ENCODE peak calls at places on chromosomes 13 and 19, in six cellular contexts. One of them, this sample, is unnamed.

GRCh38 chr13:40981361-40981760 is 37.8 kb downstream of the ELF1 start:
- DNase-seq in neural crest cell: no peak
- DNase-seq in esophagus squamous epithelium: no peak
- DNase-seq in ELF-1: no peak
- DNase-seq in NCI-H345: no peak
- DNase-seq in H1: no peak
- DNase-seq in this sample: no peak

GRCh38 chr19:4660181-4660791 is 9.9 kb downstream of the MYDGF start:
- DNase-seq in NCI-H345: no peak
- DNase-seq in H1: peak; percentile 67
- DNase-seq in ELF-1: peak; percentile 76
- DNase-seq in esophagus squamous epithelium: no peak
- DNase-seq in neural crest cell: no peak
- DNase-seq in this sample: no peak

GRCh38 chr13:112877066-112877465 is 91.9 kb upstream of the MCF2L start:
- DNase-seq in esophagus squamous epithelium: no peak
- DNase-seq in H1: no peak
- DNase-seq in neural crest cell: no peak
- DNase-seq in NCI-H345: no peak
- DNase-seq in ELF-1: no peak
- DNase-seq in this sample: no peak

GRCh38 chr13:31192306-31192705 is 7.5 kb upstream of the B3GLCT start:
- DNase-seq in ELF-1: no peak
- DNase-seq in neural crest cell: no peak
- DNase-seq in esophagus squamous epithelium: no peak
- DNase-seq in H1: no peak
- DNase-seq in NCI-H345: no peak
- DNase-seq in this sample: no peak

GRCh38 chr19:17794731-17795494 is at the start of gene B3GNT3:
- DNase-seq in H1: peak; percentile 81
- DNase-seq in NCI-H345: peak; percentile 77
- DNase-seq in neural crest cell: no peak
- DNase-seq in ELF-1: no peak
- DNase-seq in esophagus squamous epithelium: no peak
- DNase-seq in this sample: no peak

GRCh38 chr19:39254539-39255345 is 6.1 kb upstream of the IFNL4 start:
- DNase-seq in NCI-H345: no peak
- DNase-seq in neural crest cell: no peak
- DNase-seq in H1: no peak
- DNase-seq in esophagus squamous epithelium: no peak
- DNase-seq in ELF-1: no peak
- DNase-seq in this sample: no peak

GRCh38 chr19:3698386-3698950 is 1.8 kb downstream of the PIP5K1C start:
- DNase-seq in esophagus squamous epithelium: no peak
- DNase-seq in NCI-H345: no peak
- DNase-seq in ELF-1: no peak
- DNase-seq in neural crest cell: no peak
- DNase-seq in H1: no peak
- DNase-seq in this sample: no peak

GRCh38 chr13:98004107-98004506 is 50.6 kb downstream of the IPO5 start:
- DNase-seq in NCI-H345: no peak
- DNase-seq in H1: no peak
- DNase-seq in esophagus squamous epithelium: no peak
- DNase-seq in neural crest cell: no peak
- DNase-seq in ELF-1: no peak
- DNase-seq in this sample: peak; percentile 70

GRCh38 chr13:80086304-80086721 is 254.6 kb downstream of the SPRY2 start:
- DNase-seq in H1: no peak
- DNase-seq in neural crest cell: no peak
- DNase-seq in ELF-1: no peak
- DNase-seq in NCI-H345: no peak
- DNase-seq in esophagus squamous epithelium: no peak
- DNase-seq in this sample: no peak

GRCh38 chr19:21423057-21424041 is 26.4 kb downstream of the ZNF493 start:
- DNase-seq in NCI-H345: no peak
- DNase-seq in esophagus squamous epithelium: no peak
- DNase-seq in neural crest cell: no peak
- DNase-seq in H1: no peak
- DNase-seq in ELF-1: no peak
- DNase-seq in this sample: no peak

GRCh38 chr13:114152285-114152645 is 19.8 kb upstream of the RASA3 start:
- DNase-seq in neural crest cell: no peak
- DNase-seq in esophagus squamous epithelium: no peak
- DNase-seq in NCI-H345: no peak
- DNase-seq in H1: no peak
- DNase-seq in ELF-1: no peak
- DNase-seq in this sample: no peak

GRCh38 chr19:35828694-35829301 is 16.2 kb upstream of the PRODH2 start:
- DNase-seq in NCI-H345: no peak
- DNase-seq in ELF-1: peak; percentile 78
- DNase-seq in esophagus squamous epithelium: no peak
- DNase-seq in neural crest cell: peak; percentile 80
- DNase-seq in H1: peak; percentile 88
- DNase-seq in this sample: peak; percentile 52

GRCh38 chr13:25409938-25410337 is 38.2 kb downstream of the ATP8A2 start:
- DNase-seq in esophagus squamous epithelium: no peak
- DNase-seq in neural crest cell: no peak
- DNase-seq in NCI-H345: no peak
- DNase-seq in ELF-1: no peak
- DNase-seq in H1: no peak
- DNase-seq in this sample: no peak

GRCh38 chr13:63184693-63185092 is 1769.0 kb upstream of the PCDH20 start:
- DNase-seq in NCI-H345: no peak
- DNase-seq in ELF-1: peak; percentile 77
- DNase-seq in esophagus squamous epithelium: no peak
- DNase-seq in neural crest cell: no peak
- DNase-seq in H1: peak; percentile 51
- DNase-seq in this sample: peak; percentile 98

GRCh38 chr13:95300625-95301134 is 571 bp downstream of the ABCC4 start:
- DNase-seq in ELF-1: peak; percentile 45
- DNase-seq in neural crest cell: peak; percentile 28
- DNase-seq in esophagus squamous epithelium: no peak
- DNase-seq in H1: peak; percentile 67
- DNase-seq in NCI-H345: peak; percentile 53
- DNase-seq in this sample: peak; percentile 20

GRCh38 chr13:48976677-48977625 is 1.2 kb downstream of the FNDC3A start:
- DNase-seq in esophagus squamous epithelium: peak; percentile 33
- DNase-seq in neural crest cell: no peak
- DNase-seq in ELF-1: no peak
- DNase-seq in NCI-H345: no peak
- DNase-seq in H1: no peak
- DNase-seq in this sample: no peak

GRCh38 chr13:80168089-80168850 is 172.7 kb downstream of the SPRY2 start:
- DNase-seq in NCI-H345: no peak
- DNase-seq in esophagus squamous epithelium: no peak
- DNase-seq in neural crest cell: no peak
- DNase-seq in ELF-1: no peak
- DNase-seq in H1: no peak
- DNase-seq in this sample: no peak

GRCh38 chr13:35992964-35993363 is 138.2 kb downstream of the DCLK1 start:
- DNase-seq in neural crest cell: no peak
- DNase-seq in ELF-1: no peak
- DNase-seq in H1: peak; percentile 39
- DNase-seq in NCI-H345: no peak
- DNase-seq in esophagus squamous epithelium: no peak
- DNase-seq in this sample: no peak

GRCh38 chr19:28497137-28497536 is 715.8 kb downstream of the UQCRFS1 start:
- DNase-seq in H1: no peak
- DNase-seq in NCI-H345: no peak
- DNase-seq in esophagus squamous epithelium: no peak
- DNase-seq in neural crest cell: no peak
- DNase-seq in ELF-1: no peak
- DNase-seq in this sample: peak; percentile 6

GRCh38 chr19:12766051-12766521 is 9.3 kb downstream of the HOOK2 start:
- DNase-seq in NCI-H345: no peak
- DNase-seq in H1: peak; percentile 61
- DNase-seq in neural crest cell: peak; percentile 73
- DNase-seq in ELF-1: peak; percentile 93
- DNase-seq in esophagus squamous epithelium: no peak
- DNase-seq in this sample: peak; percentile 72

GRCh38 chr13:91904005-91904404 is 505.6 kb downstream of the GPC5 start:
- DNase-seq in esophagus squamous epithelium: no peak
- DNase-seq in neural crest cell: no peak
- DNase-seq in ELF-1: no peak
- DNase-seq in NCI-H345: no peak
- DNase-seq in H1: no peak
- DNase-seq in this sample: no peak

GRCh38 chr13:36131215-36131930 is at the start of gene DCLK1:
- DNase-seq in neural crest cell: peak; percentile 60
- DNase-seq in NCI-H345: peak; percentile 38
- DNase-seq in esophagus squamous epithelium: no peak
- DNase-seq in ELF-1: peak; percentile 74
- DNase-seq in H1: peak; percentile 77
- DNase-seq in this sample: peak; percentile 33

GRCh38 chr13:43054803-43055802 is 31.7 kb downstream of the DNAJC15 start:
- DNase-seq in neural crest cell: no peak
- DNase-seq in ELF-1: peak; percentile 95
- DNase-seq in H1: no peak
- DNase-seq in NCI-H345: no peak
- DNase-seq in esophagus squamous epithelium: no peak
- DNase-seq in this sample: peak; percentile 84

GRCh38 chr13:40992678-40993077 is 26.4 kb downstream of the ELF1 start:
- DNase-seq in esophagus squamous epithelium: no peak
- DNase-seq in H1: no peak
- DNase-seq in ELF-1: no peak
- DNase-seq in NCI-H345: peak; percentile 13
- DNase-seq in neural crest cell: no peak
- DNase-seq in this sample: no peak

This sample was measured in brain microvascular endothelial cell.